ENCODE peak calls at places on chromosomes 4 and X, in eight cellular contexts. X, D, H, Y, M, C, E and Z are unnamed samples.

GRCh38 chr4:16764622-16765021 is 133.8 kb downstream of the LDB2 start:
- DNase-seq in X (no peak), C (no peak), M (no peak), E (no peak), D (peak), H (no peak), Y (no peak), Z (no peak)

GRCh38 chr4:154082760-154083530 is 294.1 kb upstream of the SFRP2 start:
- DNase-seq in D (peak), C (no peak), M (no peak), X (no peak), H (no peak), E (no peak), Y (no peak), Z (peak)

GRCh38 chrX:121154858-121155404 is 107.5 kb downstream of the GLUD2 start:
- DNase-seq in M (no peak), D (no peak), E (no peak), X (no peak), Y (no peak), C (no peak), H (no peak), Z (no peak)

GRCh38 chr4:137703225-137703624 is 170.9 kb upstream of the PCDH18 start:
- DNase-seq in M (no peak), H (no peak), C (no peak), Y (no peak), X (no peak), E (no peak), D (peak), Z (no peak)

GRCh38 chr4:15149842-15150592 is 147.7 kb downstream of the CPEB2 start:
- DNase-seq in D (peak), C (no peak), E (peak), Y (no peak), M (peak), H (peak), X (peak), Z (peak)

GRCh38 chr4:183422962-183423653 is 21.3 kb upstream of the CDKN2AIP start:
- DNase-seq in C (no peak), M (no peak), X (no peak), E (no peak), H (no peak), D (no peak), Y (no peak), Z (no peak)

GRCh38 chr4:1406416-1406945 is at the start of gene NKX1-1:
- DNase-seq in X (no peak), E (no peak), M (no peak), Y (no peak), D (no peak), C (no peak), H (no peak), Z (no peak)

GRCh38 chr4:186644737-186645261 is 78.9 kb downstream of the FAT1 start:
- DNase-seq in Y (no peak), C (no peak), X (no peak), H (no peak), D (peak), E (no peak), M (no peak), Z (no peak)

GRCh38 chrX:150616863-150617198 is 48.4 kb downstream of the MTM1 start:
- DNase-seq in M (no peak), E (no peak), D (no peak), C (no peak), X (no peak), H (no peak), Y (no peak), Z (no peak)

GRCh38 chr4:139617702-139618490 is 47.7 kb upstream of the MGST2 start:
- DNase-seq in C (no peak), Y (no peak), X (no peak), M (no peak), E (no peak), H (no peak), D (no peak), Z (no peak)

GRCh38 chrX:31071725-31072124 is at the start of gene FTHL17:
- DNase-seq in D (no peak), C (no peak), Y (no peak), H (no peak), E (no peak), X (no peak), M (no peak), Z (no peak)

GRCh38 chrX:101117701-101118100 is 19.7 kb downstream of the CENPI start:
- DNase-seq in Y (no peak), H (no peak), D (peak), C (no peak), X (no peak), M (no peak), E (no peak), Z (no peak)

GRCh38 chr4:36322921-36323354 is 41.5 kb downstream of the DTHD1 start:
- DNase-seq in M (no peak), E (no peak), X (no peak), H (no peak), C (no peak), D (no peak), Y (no peak), Z (no peak)

GRCh38 chr4:5773271-5773555 is 62.2 kb downstream of the EVC start:
- DNase-seq in M (peak), D (peak), X (no peak), E (no peak), H (no peak), Y (no peak), C (no peak), Z (no peak)

GRCh38 chrX:150200820-150201287 is 162.3 kb upstream of the MAMLD1 start:
- DNase-seq in E (peak), C (peak), D (peak), M (peak), H (peak), X (peak), Y (no peak), Z (peak)

GRCh38 chr4:137502730-137503129 is 29.6 kb downstream of the PCDH18 start:
- DNase-seq in C (no peak), M (no peak), Y (no peak), D (no peak), X (no peak), H (no peak), E (no peak), Z (no peak)

GRCh38 chr4:82753725-82754410 is 44.7 kb downstream of the SCD5 start:
- DNase-seq in X (no peak), E (no peak), D (peak), Y (no peak), C (no peak), H (no peak), M (no peak), Z (no peak)

GRCh38 chr4:85455942-85456341 is 19.0 kb upstream of the ARHGAP24 start:
- DNase-seq in E (no peak), Y (no peak), D (no peak), M (no peak), C (no peak), H (no peak), X (no peak), Z (no peak)

GRCh38 chr4:84796388-84796787 is 170.1 kb downstream of the WDFY3 start:
- DNase-seq in D (no peak), X (no peak), E (no peak), M (no peak), Y (no peak), C (no peak), H (no peak), Z (no peak)

GRCh38 chr4:4341861-4342650 is 44.8 kb upstream of the NSG1 start:
- DNase-seq in E (no peak), M (no peak), Y (no peak), X (no peak), H (no peak), D (no peak), C (no peak), Z (no peak)

GRCh38 chrX:10231461-10231860 is 74.7 kb downstream of the CLCN4 start:
- DNase-seq in H (no peak), C (no peak), D (no peak), E (no peak), X (no peak), Y (no peak), M (no peak), Z (no peak)

GRCh38 chr4:89558147-89558546 is 250.5 kb upstream of the GPRIN3 start:
- DNase-seq in H (no peak), Y (no peak), X (no peak), M (no peak), C (no peak), D (no peak), E (no peak), Z (no peak)

GRCh38 chrX:66638591-66639500 is at the start of gene EDA2R:
- DNase-seq in E (peak), H (no peak), D (peak), Y (no peak), X (no peak), C (no peak), M (peak), Z (no peak)

GRCh38 chr4:95129708-95130343 is 372.1 kb downstream of the BMPR1B start:
- DNase-seq in Y (no peak), H (no peak), M (peak), C (no peak), D (peak), X (peak), E (peak), Z (no peak)

GRCh38 chr4:107718351-107718965 is 1.6 kb downstream of the PAPSS1 start:
- DNase-seq in D (peak), X (no peak), C (no peak), H (no peak), E (no peak), Y (no peak), M (no peak), Z (no peak)

GRCh38 chr4:147117400-147117799 is 171.7 kb upstream of the TTC29 start:
- DNase-seq in C (no peak), X (no peak), E (no peak), M (no peak), D (peak), H (no peak), Y (no peak), Z (no peak)

GRCh38 chr4:126238010-126238409 is 923.3 kb downstream of the FAT4 start:
- DNase-seq in Y (no peak), X (no peak), M (no peak), H (no peak), D (no peak), C (no peak), E (no peak), Z (no peak)

GRCh38 chr4:30753316-30753715 is 33.1 kb downstream of the PCDH7 start:
- DNase-seq in Y (no peak), X (no peak), E (no peak), D (no peak), H (no peak), M (no peak), C (no peak), Z (no peak)

GRCh38 chr4:61273237-61273636 is 73.1 kb downstream of the ADGRL3 start:
- DNase-seq in M (no peak), X (no peak), E (no peak), D (peak), Y (no peak), H (no peak), C (no peak), Z (no peak)

GRCh38 chr4:7649741-7650531 is 215.2 kb upstream of the PSAPL1 start:
- DNase-seq in Y (peak), C (no peak), H (peak), X (no peak), D (peak), M (peak), E (peak), Z (peak)

GRCh38 chr4:69760455-69760854 is at the start of gene SULT1B1:
- DNase-seq in M (peak), C (no peak), Y (peak), E (no peak), D (peak), X (no peak), H (no peak), Z (peak)

GRCh38 chr4:84224522-84224921 is 274.6 kb downstream of the NKX6-1 start:
- DNase-seq in D (no peak), Y (no peak), X (no peak), E (no peak), M (no peak), C (no peak), H (no peak), Z (no peak)

GRCh38 chr4:70734971-70735370 is 13.2 kb downstream of the RUFY3 start:
- DNase-seq in C (no peak), X (no peak), D (peak), M (no peak), Y (no peak), H (no peak), E (no peak), Z (no peak)

GRCh38 chr4:174214102-174214878 is 69.2 kb downstream of the FBXO8 start:
- DNase-seq in Y (no peak), H (no peak), M (no peak), X (no peak), E (no peak), D (peak), C (no peak), Z (no peak)

GRCh38 chr4:74671074-74671698 is 123.1 kb downstream of the BTC start:
- DNase-seq in M (peak), X (no peak), H (no peak), Y (no peak), E (peak), D (peak), C (no peak), Z (no peak)

GRCh38 chr4:185950891-185951290 is 118.1 kb upstream of the TLR3 start:
- DNase-seq in H (no peak), X (no peak), M (peak), Y (no peak), E (no peak), C (no peak), D (peak), Z (no peak)

GRCh38 chr4:8861576-8862279 is 9.9 kb downstream of the HMX1 start:
- DNase-seq in Y (no peak), H (no peak), C (no peak), X (no peak), E (no peak), M (no peak), D (no peak), Z (no peak)